ENCODE peak calls at places on chromosomes 11 and 22, in five cellular contexts. B is NCI-H1436, U is Calu3, D is T follicular helper cell, Q is ascending aorta. P is an unnamed sample.

GRCh38 chr11:75598900-75599299 is 36.8 kb downstream of the SERPINH1 start:
- DNase-seq in U (no peak), Q (no peak), B (no peak), D (no peak), P (no peak)

GRCh38 chr11:77413850-77414249 is 60.0 kb downstream of the PAK1 start:
- DNase-seq in B (no peak), U (no peak), D (no peak), Q (no peak), P (no peak)

GRCh38 chr11:47946682-47947575 is 33.4 kb upstream of the PTPRJ start:
- DNase-seq in U (peak; percentile 88), D (no peak), B (no peak), Q (peak; percentile 50), P (peak; percentile 82)

GRCh38 chr11:74669311-74670160 is 61.7 kb downstream of the CHRDL2 start:
- DNase-seq in D (no peak), U (no peak), B (no peak), Q (no peak), P (peak; percentile 10)

GRCh38 chr11:4697583-4697982 is at the start of gene OR51E2:
- DNase-seq in B (peak; percentile 42), Q (no peak), D (no peak), U (no peak), P (no peak)

GRCh38 chr11:69637956-69638871 is 2.7 kb upstream of the CCND1 start:
- DNase-seq in Q (no peak), B (no peak), U (peak; percentile 57), D (no peak), P (peak; percentile 74)

GRCh38 chr11:8777907-8778767 is 95.5 kb downstream of the RPL27A start:
- DNase-seq in B (no peak), Q (no peak), D (no peak), U (no peak), P (no peak)

GRCh38 chr11:69295995-69296889 is 2.3 kb downstream of the MYEOV start:
- DNase-seq in D (no peak), U (peak; percentile 52), B (no peak), Q (no peak), P (no peak)

GRCh38 chr11:64233913-64234839 is at the start of gene VEGFB:
- DNase-seq in Q (no peak), D (peak; percentile 62), B (peak; percentile 70), U (peak; percentile 79), P (peak; percentile 79)

GRCh38 chr11:36213050-36213840 is 76.0 kb downstream of the COMMD9 start:
- DNase-seq in Q (no peak), B (no peak), U (no peak), D (no peak), P (no peak)

GRCh38 chr11:45155058-45155551 is 8.7 kb downstream of the PRDM11 start:
- DNase-seq in B (no peak), Q (no peak), D (no peak), U (no peak), P (peak; percentile 7)

GRCh38 chr11:47393163-47394049 is 15.0 kb upstream of the SLC39A13 start:
- DNase-seq in Q (no peak), B (no peak), U (no peak), D (no peak), P (no peak)

GRCh38 chr11:130003717-130004001 is 1.0 kb upstream of the PRDM10 start:
- DNase-seq in D (no peak), Q (no peak), U (no peak), B (no peak), P (peak; percentile 86)

GRCh38 chr22:19807161-19807913 is 46.8 kb downstream of the TBX1 start:
- DNase-seq in U (no peak), Q (no peak), B (no peak), D (no peak), P (no peak)

P was measured in colonic mucosa.